ENCODE peak calls at places on chromosomes 4 and X, in five cellular contexts. E, R, P, K and B are unnamed samples.
A peak's percentile ranks its signal among the peaks of the same experiment; 100 is the strongest.

GRCh38 chr4:83535945-83536648 is at the start of gene GPAT3:
- DNase-seq in E (peak; percentile 23), R (peak; percentile 96), P (peak; percentile 65), K (peak; percentile 58), B (peak; percentile 75)

GRCh38 chrX:107849747-107850478 is 24.2 kb downstream of the MID2 start:
- DNase-seq in E (no peak), R (no peak), P (no peak), K (no peak), B (no peak)

GRCh38 chr4:176575141-176575731 is 217.5 kb downstream of the VEGFC start:
- DNase-seq in E (no peak), R (no peak), P (no peak), K (no peak), B (no peak)

GRCh38 chrX:74492720-74493201 is 71.5 kb downstream of the SLC16A2 start:
- DNase-seq in E (no peak), R (no peak), P (no peak), K (peak; percentile 41), B (no peak)

GRCh38 chr4:54548831-54549460 is 108.8 kb upstream of the KIT start:
- DNase-seq in E (no peak), R (no peak), P (no peak), K (no peak), B (no peak)

GRCh38 chr4:95106408-95106928 is 348.7 kb downstream of the BMPR1B start:
- DNase-seq in E (no peak), R (no peak), P (no peak), K (no peak), B (no peak)

GRCh38 chrX:3520987-3521875 is 174.8 kb upstream of the MXRA5 start:
- DNase-seq in E (no peak), R (no peak), P (no peak), K (no peak), B (no peak)

GRCh38 chr4:100820249-100820648 is 302.4 kb upstream of the EMCN start:
- DNase-seq in E (no peak), R (no peak), P (no peak), K (no peak), B (no peak)

GRCh38 chr4:54781771-54782170 is 124.0 kb downstream of the KIT start:
- DNase-seq in E (no peak), R (no peak), P (no peak), K (no peak), B (peak; percentile 24)

GRCh38 chr4:104677122-104677521 is 182.4 kb upstream of the CXXC4 start:
- DNase-seq in E (no peak), R (no peak), P (no peak), K (no peak), B (no peak)

GRCh38 chr4:52588771-52589591 is 70.1 kb downstream of the USP46 start:
- DNase-seq in E (no peak), R (no peak), P (no peak), K (no peak), B (no peak)

GRCh38 chr4:2927016-2927695 is 36.0 kb downstream of the NOP14 start:
- DNase-seq in E (no peak), R (peak; percentile 46), P (no peak), K (no peak), B (no peak)

GRCh38 chrX:82666355-82666754 is 841.7 kb upstream of the POU3F4 start:
- DNase-seq in E (no peak), R (no peak), P (no peak), K (no peak), B (no peak)

GRCh38 chr4:140277576-140277975 is 95.9 kb upstream of the SCOC start:
- DNase-seq in E (no peak), R (no peak), P (no peak), K (no peak), B (no peak)

GRCh38 chr4:156113138-156113537 is 159.5 kb upstream of the CTSO start:
- DNase-seq in E (no peak), R (no peak), P (peak; percentile 9), K (no peak), B (no peak)

GRCh38 chrX:21974011-21974385 is 33.5 kb downstream of the SMS start:
- DNase-seq in E (no peak), R (no peak), P (peak; percentile 15), K (no peak), B (peak; percentile 49)

GRCh38 chrX:21975242-21975641 is 34.7 kb downstream of the SMS start:
- DNase-seq in E (no peak), R (no peak), P (no peak), K (no peak), B (no peak)

GRCh38 chrX:21973321-21974010 is 33.0 kb downstream of the SMS start:
- DNase-seq in E (no peak), R (no peak), P (no peak), K (no peak), B (no peak)

GRCh38 chrX:21972046-21972445 is 31.5 kb downstream of the SMS start:
- DNase-seq in E (no peak), R (no peak), P (no peak), K (no peak), B (no peak)

DNA sequence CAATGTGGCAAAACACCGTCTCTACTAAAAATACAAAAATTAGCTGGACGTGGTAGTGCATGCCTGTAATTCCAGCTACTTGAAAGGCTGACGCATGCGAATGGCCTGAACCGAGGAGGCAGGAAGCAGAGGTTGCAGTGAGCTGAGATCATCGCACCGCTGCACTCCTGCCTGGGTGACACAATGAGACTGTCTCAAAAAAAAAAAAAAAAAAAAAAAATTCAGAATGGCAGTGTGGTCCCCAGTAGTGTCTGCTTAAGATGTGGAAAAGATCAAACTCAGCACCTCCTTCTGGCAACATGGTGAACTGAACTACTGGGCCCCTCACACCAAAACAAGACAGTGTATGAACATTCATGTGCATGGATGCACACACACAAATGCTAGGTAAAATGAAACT is 32.2 kb downstream of the SMS start:
- DNase-seq in E (no peak), R (no peak), P (no peak), K (no peak), B (no peak)
- TF ChIP-seq CTCF in E (no peak), R (no peak), P (peak; percentile 15), K (peak; percentile 8), B (no peak)

GRCh38 chr4:186557061-186557460 is 1.7 kb upstream of the MTNR1A start:
- DNase-seq in E (no peak), R (no peak), P (no peak), K (no peak), B (no peak)

GRCh38 chr4:186557486-186557885 is 2.1 kb upstream of the MTNR1A start:
- DNase-seq in E (no peak), R (no peak), P (no peak), K (no peak), B (no peak)

GRCh38 chr4:186553717-186554116 is 1.6 kb downstream of the MTNR1A start:
- DNase-seq in E (no peak), R (no peak), P (no peak), K (no peak), B (no peak)

GRCh38 chr4:186554485-186554884 is 882 bp downstream of the MTNR1A start:
- DNase-seq in E (no peak), R (no peak), P (no peak), K (no peak), B (peak; percentile 22)

GRCh38 chr4:186554890-186555827 is at the start of gene MTNR1A:
- DNase-seq in E (no peak), R (no peak), P (no peak), K (no peak), B (no peak)
- TF ChIP-seq CTCF in E (no peak), R (no peak), P (no peak), K (no peak), B (no peak)

GRCh38 chrX:44946771-44947170 is 73.8 kb downstream of the KDM6A start:
- DNase-seq in E (no peak), R (no peak), P (no peak), K (no peak), B (no peak)

GRCh38 chrX:44944894-44945293 is 71.9 kb downstream of the KDM6A start:
- DNase-seq in E (no peak), R (no peak), P (no peak), K (no peak), B (no peak)

GRCh38 chrX:44943007-44943406 is 70.0 kb downstream of the KDM6A start:
- DNase-seq in E (no peak), R (no peak), P (no peak), K (no peak), B (no peak)

GRCh38 chrX:44947995-44948394 is 75.0 kb downstream of the KDM6A start:
- DNase-seq in E (no peak), R (no peak), P (no peak), K (no peak), B (no peak)

GRCh38 chrX:44945736-44946135 is 72.7 kb downstream of the KDM6A start:
- DNase-seq in E (no peak), R (no peak), P (no peak), K (no peak), B (no peak)
- TF ChIP-seq CTCF in E (no peak), R (peak; percentile 37), P (no peak), K (peak; percentile 33), B (no peak)

GRCh38 chr4:144316869-144317268 is 176.4 kb upstream of the GYPA start:
- DNase-seq in E (no peak), R (no peak), P (no peak), K (no peak), B (no peak)

GRCh38 chr4:144313370-144313769 is 172.9 kb upstream of the GYPA start:
- DNase-seq in E (no peak), R (no peak), P (no peak), K (no peak), B (no peak)

GRCh38 chr4:144318797-144319196 is 178.3 kb upstream of the GYPA start:
- DNase-seq in E (no peak), R (no peak), P (no peak), K (no peak), B (no peak)
- TF ChIP-seq CTCF in E (no peak), R (no peak), P (no peak), K (peak; percentile 18), B (no peak)

DNA sequence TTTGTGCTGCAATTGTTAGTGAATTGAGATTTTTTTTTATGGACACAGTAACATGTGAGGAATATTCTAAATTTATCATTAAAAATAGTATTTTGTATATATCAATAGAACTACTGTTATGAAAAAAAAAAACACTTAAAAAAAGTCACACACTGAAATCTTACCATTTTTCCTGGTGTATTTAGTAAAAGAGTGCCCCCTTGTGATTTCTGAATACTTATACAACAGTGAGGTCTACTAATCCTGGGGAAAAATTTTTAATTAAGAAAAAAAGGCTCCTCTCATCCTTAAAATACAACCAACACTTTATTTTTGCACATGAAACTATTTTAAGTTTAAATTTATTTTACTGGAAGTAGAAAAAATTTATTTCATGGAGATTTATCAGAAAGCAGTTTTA is 56.4 kb upstream of the SPOCK3 start:
- DNase-seq in E (no peak), R (no peak), P (no peak), K (no peak), B (no peak)
- TF ChIP-seq CTCF in E (no peak), R (peak; percentile 30), P (peak; percentile 35), K (peak; percentile 11), B (no peak)

GRCh38 chr4:187604984-187605383 is 390.6 kb upstream of the ZFP42 start:
- DNase-seq in E (no peak), R (no peak), P (no peak), K (no peak), B (no peak)
- TF ChIP-seq CTCF in E (no peak), R (no peak), P (no peak), K (no peak), B (no peak)

DNA sequence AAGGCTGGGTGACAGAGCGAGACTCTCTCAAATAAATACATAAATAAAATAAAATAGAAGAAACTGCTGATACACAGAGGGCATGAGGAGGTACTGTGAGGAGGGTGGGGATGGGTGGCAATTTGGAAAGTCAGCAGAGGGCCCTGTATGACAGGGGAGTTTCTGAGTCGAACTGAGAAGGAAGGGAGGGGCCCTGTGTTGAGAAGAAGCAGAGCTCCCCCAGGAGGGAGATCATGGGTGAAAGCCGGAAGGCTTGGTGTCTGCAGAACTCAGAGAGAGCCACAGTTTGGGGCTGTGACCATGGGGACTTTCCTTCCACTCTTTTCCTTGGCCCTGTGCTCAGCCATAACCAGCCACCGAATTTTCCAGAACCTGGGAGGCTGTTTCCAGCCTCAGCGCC is 24.8 kb upstream of the AFAP1 start:
- DNase-seq in E (no peak), R (no peak), P (peak; percentile 81), K (no peak), B (no peak)
- TF ChIP-seq CTCF in E (no peak), R (no peak), P (peak; percentile 43), K (no peak), B (no peak)